ENCODE peak calls at places on chromosomes 7 and 10, in five cellular contexts. W is NCI-H2081; T is stimulated activated CD8-positive, alpha-beta memory T cell treated with anti-CD3 and anti-CD28 coated beads, Interleukin-4, amount 100 ng/mL, for 4 hours; L is cerebellar cortex; M is nephron progenitor cell. I is an unnamed sample.

GRCh38 chr10:71211053-71211452 is 1.3 kb upstream of the UNC5B start:
- DNase-seq in W (no peak), T (no peak), L (no peak), M (no peak), I (no peak)

GRCh38 chr7:38756521-38756920 is 125.3 kb upstream of the AMPH start:
- DNase-seq in W (no peak), T (no peak), L (no peak), M (no peak), I (no peak)

GRCh38 chr10:24723386-24723787 is 300 bp downstream of the ARHGAP21 start:
- DNase-seq in W (no peak), T (no peak), L (no peak), M (peak; percentile 67), I (peak; percentile 34)

GRCh38 chr10:129402459-129402858 is 64.6 kb upstream of the MGMT start:
- DNase-seq in W (no peak), T (no peak), L (no peak), M (no peak), I (no peak)

GRCh38 chr7:110442386-110442837 is 648.5 kb upstream of the LRRN3 start:
- DNase-seq in W (peak; percentile 44), T (no peak), L (peak; percentile 23), M (peak; percentile 45), I (peak; percentile 46)

GRCh38 chr10:30774281-30774680 is 144.7 kb upstream of the LYZL2 start:
- DNase-seq in W (no peak), T (no peak), L (no peak), M (no peak), I (no peak)

GRCh38 chr7:876972-877311 is 588 bp downstream of the GET4 start:
- DNase-seq in W (peak; percentile 51), T (no peak), L (no peak), M (no peak), I (no peak)

GRCh38 chr7:130409067-130409721 is 28.9 kb downstream of the CPA1 start:
- DNase-seq in W (no peak), T (no peak), L (peak; percentile 15), M (no peak), I (no peak)

GRCh38 chr7:156764016-156764669 is 123.6 kb downstream of the RNF32 start:
- DNase-seq in W (peak; percentile 49), T (no peak), L (peak; percentile 78), M (peak; percentile 50), I (peak; percentile 88)

GRCh38 chr7:46945328-46945727 is 636.6 kb downstream of the TNS3 start:
- DNase-seq in W (no peak), T (no peak), L (no peak), M (no peak), I (no peak)